ENCODE peak calls at places on chromosomes 12 and 14, in ten cellular contexts. K, G, E, B, Z, A, J, W, M and Y are unnamed samples.
A peak's percentile ranks its signal among the peaks of the same experiment; 100 is the strongest.

GRCh38 chr14:101359221-101360044 is 201.9 kb upstream of the DIO3 start:
- DNase-seq in G (no peak), M (no peak), E (no peak), A (peak; percentile 49), J (no peak), Z (no peak), W (no peak), K (peak; percentile 37), B (no peak), Y (no peak)

GRCh38 chr14:22614240-22614799 is 16.2 kb downstream of the ABHD4 start:
- DNase-seq in A (peak; percentile 31), B (no peak), M (peak; percentile 94), W (peak; percentile 61), K (peak; percentile 18), G (no peak), Z (no peak), E (no peak), J (no peak), Y (no peak)

GRCh38 chr12:81468206-81468605 is 290.9 kb downstream of the PPFIA2 start:
- DNase-seq in Z (no peak), W (peak; percentile 46), G (no peak), K (no peak), E (peak; percentile 46), B (no peak), M (peak; percentile 51), J (no peak), A (no peak), Y (no peak)

GRCh38 chr14:68011629-68012028 is 192.1 kb downstream of the RAD51B start:
- DNase-seq in Z (no peak), W (peak; percentile 73), G (no peak), A (no peak), J (no peak), B (no peak), K (no peak), M (peak; percentile 62), E (no peak), Y (no peak)

GRCh38 chr14:20624495-20625070 is 16.9 kb downstream of the OR6S1 start:
- DNase-seq in E (no peak), A (peak; percentile 68), M (peak; percentile 85), J (no peak), W (peak; percentile 75), Z (peak; percentile 76), B (no peak), G (no peak), K (peak; percentile 86), Y (no peak)

GRCh38 chr12:132158677-132159554 is 14.7 kb downstream of the NOC4L start:
- DNase-seq in M (no peak), J (no peak), B (no peak), A (peak; percentile 16), W (no peak), Z (no peak), G (no peak), K (no peak), E (no peak), Y (no peak)

GRCh38 chr14:94897092-94897491 is 127.2 kb upstream of the GSC start:
- DNase-seq in G (no peak), E (no peak), K (no peak), Z (no peak), M (peak; percentile 16), B (no peak), W (peak; percentile 4), J (no peak), A (peak; percentile 40), Y (no peak)

GRCh38 chr14:73786942-73787759 is 64.5 kb upstream of the PTGR2 start:
- DNase-seq in M (no peak), A (peak; percentile 74), G (peak; percentile 40), Z (peak; percentile 72), J (no peak), W (peak; percentile 36), E (no peak), B (peak; percentile 63), K (peak; percentile 66), Y (no peak)

GRCh38 chr12:7748774-7749296 is 1.7 kb upstream of the CLEC4C start:
- DNase-seq in W (no peak), E (no peak), A (no peak), K (no peak), G (no peak), B (no peak), J (no peak), M (no peak), Z (no peak), Y (no peak)

GRCh38 chr12:112944028-112944690 is 5.9 kb downstream of the OAS3 start:
- DNase-seq in Z (no peak), E (no peak), A (no peak), K (peak; percentile 12), M (no peak), B (no peak), G (no peak), W (no peak), J (no peak), Y (no peak)